ENCODE peak calls at places on chromosome 17, in five cellular contexts. One of them, this sample, is unnamed. For H3K4me1, the result is how much of the 10 kb centered on the place peaks cover.

GRCh38 chr17:29911641-29912177 is 18.3 kb downstream of the SSH2 start:
- DNase-seq in ascending aorta: no peak
- DNase-seq in neural progenitor cell: no peak
- DNase-seq in SK-N-SH: no peak
- DNase-seq in H1: no peak
- DNase-seq in this sample: no peak

GRCh38 chr17:59899099-59899498 is 6.2 kb downstream of the RPS6KB1 start:
- DNase-seq in ascending aorta: no peak
- DNase-seq in neural progenitor cell: no peak
- DNase-seq in SK-N-SH: no peak
- DNase-seq in H1: no peak
- DNase-seq in this sample: no peak

GRCh38 chr17:51064061-51064735 is 56.5 kb downstream of the SPAG9 start:
- DNase-seq in ascending aorta: no peak
- DNase-seq in neural progenitor cell: no peak
- DNase-seq in SK-N-SH: no peak
- DNase-seq in H1: no peak
- DNase-seq in this sample: no peak

GRCh38 chr17:65750678-65751077 is 189.2 kb upstream of the AXIN2 start:
- DNase-seq in ascending aorta: no peak
- DNase-seq in neural progenitor cell: no peak
- DNase-seq in SK-N-SH: peak
- DNase-seq in H1: no peak
- DNase-seq in this sample: peak

GRCh38 chr17:15944720-15945492 is at the start of gene ADORA2B:
- DNase-seq in ascending aorta: no peak
- DNase-seq in neural progenitor cell: peak
- DNase-seq in SK-N-SH: peak
- DNase-seq in H1: no peak
- DNase-seq in this sample: peak

GRCh38 chr17:7136266-7136877 is 21.8 kb upstream of the ASGR2 start:
- DNase-seq in ascending aorta: peak
- DNase-seq in neural progenitor cell: peak
- DNase-seq in SK-N-SH: peak
- DNase-seq in H1: no peak
- DNase-seq in this sample: peak

GRCh38 chr17:56793947-56794346 is 39.8 kb downstream of the C17orf67 start:
- DNase-seq in ascending aorta: no peak
- DNase-seq in neural progenitor cell: peak
- DNase-seq in SK-N-SH: no peak
- DNase-seq in H1: no peak
- DNase-seq in this sample: no peak

GRCh38 chr17:7176870-7177209 is 2.3 kb downstream of the ASGR1 start:
- DNase-seq in ascending aorta: no peak
- DNase-seq in neural progenitor cell: peak
- DNase-seq in SK-N-SH: peak
- DNase-seq in H1: no peak
- DNase-seq in this sample: no peak

GRCh38 chr17:42282478-42283080 is 5.7 kb upstream of the STAT5A start:
- DNase-seq in ascending aorta: no peak
- DNase-seq in neural progenitor cell: no peak
- DNase-seq in SK-N-SH: peak
- DNase-seq in H1: no peak
- DNase-seq in this sample: no peak

GRCh38 chr17:22454070-22454999 is 762.0 kb downstream of the KCNJ18 start:
- DNase-seq in ascending aorta: no peak
- DNase-seq in neural progenitor cell: no peak
- DNase-seq in SK-N-SH: no peak
- DNase-seq in H1: no peak
- DNase-seq in this sample: no peak

GRCh38 chr17:7213895-7214299 is 5.7 kb downstream of the DLG4 start:
- DNase-seq in ascending aorta: peak
- DNase-seq in neural progenitor cell: peak
- DNase-seq in SK-N-SH: peak
- DNase-seq in H1: peak
- DNase-seq in this sample: peak

GRCh38 chr17:10777131-10777805 is 26.6 kb downstream of the TMEM238L start:
- DNase-seq in ascending aorta: no peak
- DNase-seq in neural progenitor cell: no peak
- DNase-seq in SK-N-SH: no peak
- DNase-seq in H1: no peak
- DNase-seq in this sample: no peak

GRCh38 chr17:76727745-76728456 is 1.3 kb downstream of the METTL23 start:
- DNase-seq in ascending aorta: no peak
- DNase-seq in neural progenitor cell: no peak
- DNase-seq in SK-N-SH: no peak
- DNase-seq in H1: no peak
- DNase-seq in this sample: no peak

GRCh38 chr17:30840775-30841174 is 9.0 kb downstream of the ATAD5 start:
- DNase-seq in ascending aorta: no peak
- DNase-seq in neural progenitor cell: no peak
- DNase-seq in SK-N-SH: no peak
- DNase-seq in H1: no peak
- DNase-seq in this sample: no peak

GRCh38 chr17:48047113-48047740 is 932 bp upstream of the NFE2L1 start:
- DNase-seq in ascending aorta: no peak
- DNase-seq in neural progenitor cell: peak
- DNase-seq in SK-N-SH: no peak
- DNase-seq in H1: no peak
- DNase-seq in this sample: no peak

GRCh38 chr17:62206550-62206949 is 141.5 kb upstream of the MED13 start:
- DNase-seq in ascending aorta: no peak
- DNase-seq in neural progenitor cell: no peak
- DNase-seq in SK-N-SH: peak
- DNase-seq in H1: no peak
- DNase-seq in this sample: peak

GRCh38 chr17:46802831-46803230 is 15.7 kb downstream of the WNT3 start:
- DNase-seq in ascending aorta: no peak
- DNase-seq in neural progenitor cell: no peak
- DNase-seq in SK-N-SH: no peak
- DNase-seq in H1: no peak
- DNase-seq in this sample: no peak

GRCh38 chr17:41419712-41420111 is 4.7 kb downstream of the KRT37 start:
- DNase-seq in ascending aorta: no peak
- DNase-seq in neural progenitor cell: no peak
- DNase-seq in SK-N-SH: no peak
- DNase-seq in H1: no peak
- DNase-seq in this sample: no peak

GRCh38 chr17:21213491-21214014 is 408 bp downstream of the TMEM11 start:
- DNase-seq in ascending aorta: peak
- DNase-seq in neural progenitor cell: peak
- DNase-seq in SK-N-SH: peak
- DNase-seq in H1: no peak
- DNase-seq in this sample: peak

GRCh38 chr17:17570207-17570797 is 21.2 kb downstream of the PEMT start:
- DNase-seq in ascending aorta: no peak
- DNase-seq in neural progenitor cell: peak
- DNase-seq in SK-N-SH: peak
- DNase-seq in H1: no peak
- DNase-seq in this sample: peak

GRCh38 chr17:60170835-60171752 is 21.3 kb downstream of the CA4 start:
- DNase-seq in ascending aorta: no peak
- DNase-seq in neural progenitor cell: no peak
- DNase-seq in SK-N-SH: peak
- DNase-seq in H1: no peak
- DNase-seq in this sample: no peak

GRCh38 chr17:75647061-75647460 is 13.8 kb downstream of the SMIM5 start:
- DNase-seq in ascending aorta: no peak
- DNase-seq in neural progenitor cell: no peak
- DNase-seq in SK-N-SH: peak
- DNase-seq in H1: no peak
- DNase-seq in this sample: no peak

DNA sequence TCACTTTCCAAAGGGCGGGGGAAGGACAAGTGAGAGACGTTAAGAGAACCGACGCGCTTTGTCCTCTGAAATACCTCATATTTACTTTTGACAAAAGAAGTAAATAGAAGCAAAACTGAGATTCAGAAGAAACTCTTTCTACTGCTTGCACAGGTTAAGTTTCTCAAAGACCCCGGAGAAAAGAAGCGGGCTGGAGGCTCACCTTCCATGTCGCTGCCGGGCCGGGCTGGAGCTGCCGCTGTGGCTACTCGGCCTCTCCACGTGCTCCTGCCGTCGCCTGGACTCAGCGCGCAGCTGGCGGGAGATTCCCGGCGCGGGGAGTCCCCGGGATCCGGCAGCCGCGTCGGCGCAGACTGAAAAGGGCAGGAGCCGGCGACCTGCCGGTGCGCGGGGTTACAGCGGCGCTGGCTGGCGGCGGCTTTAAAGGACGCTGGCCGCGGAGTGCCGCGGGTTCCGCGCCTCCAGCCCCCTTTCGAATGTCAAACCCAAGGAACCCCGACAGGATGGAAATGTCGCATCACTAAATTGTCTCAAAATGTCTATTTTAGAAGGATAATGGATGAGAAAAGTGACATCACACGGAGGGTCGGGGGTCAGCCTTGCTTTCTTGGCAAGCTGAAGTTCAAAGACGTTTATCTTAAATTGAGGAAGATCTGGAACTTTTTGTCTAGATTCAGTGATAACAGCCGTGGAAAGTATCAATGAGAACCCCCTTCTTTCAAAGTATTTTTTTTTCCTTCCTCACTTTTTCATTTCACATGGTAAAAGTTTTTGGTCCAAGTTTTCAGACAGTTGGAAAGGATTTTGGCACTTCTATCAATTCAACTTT is at the start of gene IKZF3:
- DNase-seq in ascending aorta: peak
- DNase-seq in neural progenitor cell: peak
- DNase-seq in SK-N-SH: peak
- DNase-seq in H1: peak
- DNase-seq in this sample: peak
- H3K4me3 ChIP-seq in ascending aorta: peak
- H3K4me3 ChIP-seq in neural progenitor cell: no peak
- H3K4me3 ChIP-seq in SK-N-SH: peak
- H3K4me3 ChIP-seq in H1: no peak
- H3K4me3 ChIP-seq in this sample: no peak

DNA sequence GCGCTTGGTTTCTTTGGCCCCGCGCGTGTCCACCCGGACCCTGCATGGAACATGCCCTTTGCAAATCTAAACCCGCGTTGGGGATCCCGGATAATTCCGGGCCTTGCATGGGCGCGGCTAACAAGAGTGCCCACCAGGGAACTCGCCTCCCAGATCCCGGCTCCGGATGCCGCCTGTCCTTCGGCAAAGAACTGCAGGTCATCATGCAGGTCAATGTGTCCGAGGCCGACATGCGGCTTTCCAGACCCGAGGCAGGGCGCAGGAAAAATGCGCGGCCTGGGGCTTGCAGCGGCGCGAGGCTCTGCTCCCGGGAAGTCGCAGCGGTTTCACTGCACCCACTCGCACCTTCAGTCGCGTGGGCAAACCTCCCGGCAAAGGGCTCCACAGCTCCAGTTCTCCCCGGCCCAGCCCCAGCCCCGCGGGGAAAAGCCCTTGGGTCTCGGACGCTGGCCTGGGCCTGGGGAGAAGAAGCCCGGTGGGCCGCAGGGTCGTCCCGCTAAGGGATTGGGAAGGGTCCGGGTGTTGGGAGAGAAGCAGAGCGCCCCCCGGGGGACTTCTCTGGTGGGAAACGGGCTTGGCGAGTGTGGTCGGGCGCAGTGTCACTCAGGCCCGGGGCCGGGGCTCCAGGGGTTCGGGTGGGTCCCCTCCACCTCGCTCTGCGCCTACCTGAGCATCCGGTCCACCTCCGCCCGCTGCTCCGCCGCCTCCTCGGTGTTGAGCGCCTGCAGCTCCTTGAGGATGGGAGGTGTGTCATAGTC is 805 bp downstream of the HNF1B start:
- DNase-seq in ascending aorta: no peak
- DNase-seq in neural progenitor cell: peak
- DNase-seq in SK-N-SH: peak
- DNase-seq in H1: no peak
- DNase-seq in this sample: no peak
- TF ChIP-seq CTCF in ascending aorta: no peak
- TF ChIP-seq CTCF in neural progenitor cell: peak
- TF ChIP-seq CTCF in SK-N-SH: no peak
- TF ChIP-seq CTCF in H1: no peak
- TF ChIP-seq CTCF in this sample: no peak

DNA sequence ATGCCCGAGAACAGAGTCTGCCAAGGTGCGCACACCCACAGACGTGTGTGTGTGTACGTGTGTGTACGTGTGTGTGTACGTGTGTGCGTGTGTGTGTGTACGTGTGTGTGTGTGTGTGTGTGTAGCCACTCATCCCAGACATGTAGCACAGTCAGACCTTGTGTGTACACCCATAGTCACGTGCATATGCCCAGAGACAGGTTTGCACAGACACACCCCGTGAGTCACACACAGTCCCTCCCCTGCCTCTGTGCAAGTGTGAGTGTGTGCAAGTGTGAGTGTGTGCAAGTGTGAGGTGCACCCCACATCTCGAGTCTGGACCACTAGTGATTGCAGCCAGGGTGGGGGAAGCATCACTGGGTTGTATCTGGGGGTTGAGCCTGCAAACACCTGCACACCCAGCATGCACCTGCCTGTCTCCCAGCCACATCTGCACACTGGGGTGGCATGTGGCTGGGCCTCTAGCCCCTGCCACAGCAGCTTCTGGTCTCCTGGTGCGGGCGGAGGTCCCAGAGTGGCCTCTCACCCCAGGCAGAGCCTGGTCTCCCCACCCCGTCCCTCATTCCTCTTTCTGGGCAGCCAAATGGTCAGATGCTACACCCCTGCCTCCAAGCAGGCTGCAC is 23.6 kb downstream of the BAHCC1 start:
- DNase-seq in ascending aorta: no peak
- DNase-seq in neural progenitor cell: no peak
- DNase-seq in SK-N-SH: no peak
- DNase-seq in H1: no peak
- DNase-seq in this sample: no peak
- H3K4me1 ChIP-seq in ascending aorta: half or more
- H3K4me1 ChIP-seq in neural progenitor cell: under half
- H3K4me1 ChIP-seq in SK-N-SH: half or more
- H3K4me1 ChIP-seq in H1: under half
- H3K4me1 ChIP-seq in this sample: under half

DNA sequence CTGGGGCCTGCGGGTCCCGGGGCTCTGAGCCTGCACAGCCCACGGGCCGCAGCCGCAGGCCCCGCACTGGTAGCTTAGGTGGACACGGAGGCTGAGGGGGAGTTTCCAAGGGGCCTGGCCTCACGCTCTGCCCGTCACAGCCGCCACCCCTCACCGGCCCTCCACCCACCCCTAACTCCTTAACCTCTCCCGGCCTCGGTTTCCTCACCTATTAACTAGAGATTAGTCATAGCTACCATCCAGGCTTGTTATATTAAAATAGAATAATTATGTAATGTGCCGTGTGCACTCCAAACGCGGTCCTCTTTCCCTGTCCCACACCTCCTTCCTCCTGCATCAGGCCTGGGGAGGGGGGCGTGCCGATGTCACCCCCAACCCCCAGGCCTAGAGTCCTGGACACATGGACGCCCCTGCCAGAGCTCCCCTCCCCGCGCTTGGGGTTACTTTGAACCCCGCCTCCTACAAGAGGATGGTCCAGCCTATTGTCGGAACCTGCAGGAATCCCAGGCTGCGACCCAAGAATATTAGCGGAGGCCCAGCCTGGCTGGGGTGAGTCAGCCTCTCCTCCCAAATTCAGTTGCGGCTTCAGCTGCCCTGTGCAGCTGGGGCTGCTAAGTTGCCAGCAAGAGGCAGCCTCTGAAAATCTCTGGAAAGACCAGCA is 17.3 kb downstream of the SOCS3 start:
- DNase-seq in ascending aorta: peak
- DNase-seq in neural progenitor cell: no peak
- DNase-seq in SK-N-SH: peak
- DNase-seq in H1: no peak
- DNase-seq in this sample: no peak
- H3K4me3 ChIP-seq in ascending aorta: peak
- H3K4me3 ChIP-seq in neural progenitor cell: peak
- H3K4me3 ChIP-seq in SK-N-SH: peak
- H3K4me3 ChIP-seq in H1: peak
- H3K4me3 ChIP-seq in this sample: peak